ENCODE peak calls at places on chromosome 4, in seven cellular contexts. One of them, this sample, is unnamed.

GRCh38 chr4:79913581-79913980 is 159.4 kb downstream of the ANTXR2 start:
- DNase-seq in naive B cell: no peak
- DNase-seq in activated CD4-positive, CD25-positive, alpha-beta regulatory T cell: no peak
- DNase-seq in NAMALWA: no peak
- DNase-seq in SHP77: no peak
- DNase-seq in GM06990: no peak
- DNase-seq in fibroblast of gingiva: no peak
- DNase-seq in this sample: no peak

GRCh38 chr4:156888762-156889161 is 82.8 kb downstream of the PDGFC start:
- DNase-seq in naive B cell: no peak
- DNase-seq in activated CD4-positive, CD25-positive, alpha-beta regulatory T cell: no peak
- DNase-seq in NAMALWA: no peak
- DNase-seq in SHP77: no peak
- DNase-seq in GM06990: no peak
- DNase-seq in fibroblast of gingiva: peak
- DNase-seq in this sample: no peak

GRCh38 chr4:1705732-1706131 is 6.4 kb downstream of the SLBP start:
- DNase-seq in naive B cell: no peak
- DNase-seq in activated CD4-positive, CD25-positive, alpha-beta regulatory T cell: no peak
- DNase-seq in NAMALWA: no peak
- DNase-seq in SHP77: no peak
- DNase-seq in GM06990: no peak
- DNase-seq in fibroblast of gingiva: no peak
- DNase-seq in this sample: no peak

GRCh38 chr4:107629318-107629717 is 90.7 kb downstream of the PAPSS1 start:
- DNase-seq in naive B cell: no peak
- DNase-seq in activated CD4-positive, CD25-positive, alpha-beta regulatory T cell: no peak
- DNase-seq in NAMALWA: no peak
- DNase-seq in SHP77: no peak
- DNase-seq in GM06990: no peak
- DNase-seq in fibroblast of gingiva: peak
- DNase-seq in this sample: no peak

GRCh38 chr4:74738756-74739155 is 55.6 kb downstream of the BTC start:
- DNase-seq in naive B cell: no peak
- DNase-seq in activated CD4-positive, CD25-positive, alpha-beta regulatory T cell: no peak
- DNase-seq in NAMALWA: no peak
- DNase-seq in SHP77: no peak
- DNase-seq in GM06990: no peak
- DNase-seq in fibroblast of gingiva: peak
- DNase-seq in this sample: no peak

GRCh38 chr4:55291227-55291629 is 54.8 kb upstream of the SRD5A3 start:
- DNase-seq in naive B cell: no peak
- DNase-seq in activated CD4-positive, CD25-positive, alpha-beta regulatory T cell: no peak
- DNase-seq in NAMALWA: no peak
- DNase-seq in SHP77: no peak
- DNase-seq in GM06990: no peak
- DNase-seq in fibroblast of gingiva: peak
- DNase-seq in this sample: no peak

GRCh38 chr4:61580721-61581377 is 380.7 kb downstream of the ADGRL3 start:
- DNase-seq in naive B cell: no peak
- DNase-seq in activated CD4-positive, CD25-positive, alpha-beta regulatory T cell: no peak
- DNase-seq in NAMALWA: no peak
- DNase-seq in SHP77: no peak
- DNase-seq in GM06990: no peak
- DNase-seq in fibroblast of gingiva: no peak
- DNase-seq in this sample: no peak

GRCh38 chr4:40121515-40121914 is 64.9 kb downstream of the N4BP2 start:
- DNase-seq in naive B cell: no peak
- DNase-seq in activated CD4-positive, CD25-positive, alpha-beta regulatory T cell: no peak
- DNase-seq in NAMALWA: peak
- DNase-seq in SHP77: no peak
- DNase-seq in GM06990: no peak
- DNase-seq in fibroblast of gingiva: peak
- DNase-seq in this sample: peak

GRCh38 chr4:110808371-110808878 is 185.5 kb upstream of the PITX2 start:
- DNase-seq in naive B cell: no peak
- DNase-seq in activated CD4-positive, CD25-positive, alpha-beta regulatory T cell: no peak
- DNase-seq in NAMALWA: no peak
- DNase-seq in SHP77: no peak
- DNase-seq in GM06990: no peak
- DNase-seq in fibroblast of gingiva: no peak
- DNase-seq in this sample: no peak